ENCODE peak calls at places on chromosomes 3 and 15, in five cellular contexts. W is HepG2, M is H9, E is IMR-90, R is fibroblast of lung. B is an unnamed sample.

GRCh38 chr3:132394334-132394733 is 23.0 kb upstream of the DNAJC13 start:
- DNase-seq in R (peak; percentile 63), M (no peak), E (no peak), W (no peak), B (no peak)

GRCh38 chr15:78396976-78397375 is 41.0 kb upstream of the IREB2 start:
- DNase-seq in E (peak; percentile 10), M (peak; percentile 64), R (no peak), W (peak; percentile 70), B (no peak)

GRCh38 chr15:90838066-90838465 is 30.3 kb upstream of the FURIN start:
- DNase-seq in W (no peak), E (no peak), M (no peak), R (no peak), B (peak; percentile 13)

GRCh38 chr15:40844543-40844981 is 714 bp downstream of the SPINT1 start:
- DNase-seq in R (peak; percentile 16), W (no peak), E (no peak), M (no peak), B (peak; percentile 90)

GRCh38 chr3:31103623-31104180 is 209.2 kb upstream of the GADL1 start:
- DNase-seq in M (no peak), W (no peak), E (no peak), R (peak; percentile 44), B (no peak)

GRCh38 chr3:48543271-48543866 is 13.2 kb downstream of the PFKFB4 start:
- DNase-seq in R (no peak), W (no peak), E (no peak), M (peak; percentile 22), B (no peak)

GRCh38 chr15:26879770-26880169 is 12.9 kb downstream of the GABRA5 start:
- DNase-seq in R (no peak), W (no peak), E (no peak), M (no peak), B (no peak)

GRCh38 chr15:61227269-61228024 is 1.7 kb downstream of the RORA start:
- DNase-seq in M (peak; percentile 33), W (no peak), E (peak; percentile 50), R (peak; percentile 80), B (peak; percentile 96)

GRCh38 chr3:129934234-129935123 is 40.0 kb upstream of the TRH start:
- DNase-seq in R (no peak), W (peak; percentile 23), M (peak; percentile 44), E (peak; percentile 16), B (no peak)

GRCh38 chr3:126807795-126808194 is 103.8 kb downstream of the CHCHD6 start:
- DNase-seq in W (no peak), E (peak; percentile 40), M (no peak), R (peak; percentile 26), B (peak; percentile 81)

GRCh38 chr3:115989927-115990326 is 366.6 kb downstream of the GAP43 start:
- DNase-seq in E (peak; percentile 90), W (no peak), R (peak; percentile 94), M (no peak), B (peak; percentile 25)

GRCh38 chr3:157175678-157176077 is 15.7 kb upstream of the CCNL1 start:
- DNase-seq in M (no peak), R (peak; percentile 16), W (no peak), E (no peak), B (peak; percentile 79)

GRCh38 chr3:68974711-68975110 is 38.8 kb downstream of the EOGT start:
- DNase-seq in W (no peak), R (no peak), M (no peak), E (no peak), B (no peak)

GRCh38 chr3:43289401-43289800 is 3.1 kb downstream of the SNRK start:
- DNase-seq in M (no peak), R (no peak), W (no peak), E (no peak), B (no peak)

GRCh38 chr3:156761007-156761406 is 65.1 kb upstream of the LEKR1 start:
- DNase-seq in W (no peak), R (no peak), M (no peak), E (no peak), B (no peak)

GRCh38 chr15:58469432-58470353 is 37.9 kb downstream of the LIPC start:
- DNase-seq in W (peak; percentile 90), M (peak; percentile 47), R (peak; percentile 99), E (peak; percentile 97), B (no peak)

GRCh38 chr15:31230630-31231485 is 95.8 kb upstream of the KLF13 start:
- DNase-seq in M (no peak), E (no peak), W (no peak), R (no peak), B (no peak)

GRCh38 chr15:60673918-60674558 is 195.1 kb upstream of the ICE2 start:
- DNase-seq in R (peak; percentile 96), M (no peak), W (peak; percentile 13), E (peak; percentile 96), B (peak; percentile 32)

GRCh38 chr3:72058493-72059081 is 273.6 kb upstream of the PROK2 start:
- DNase-seq in M (no peak), W (no peak), R (no peak), E (no peak), B (no peak)

GRCh38 chr3:14451844-14452533 is 49.6 kb downstream of the SLC6A6 start:
- DNase-seq in R (peak; percentile 89), M (no peak), W (peak; percentile 76), E (peak; percentile 98), B (peak; percentile 96)

GRCh38 chr3:144771401-144771870 is 799.8 kb downstream of the DIPK2A start:
- DNase-seq in E (no peak), R (no peak), W (no peak), M (no peak), B (no peak)

GRCh38 chr15:96353931-96354730 is 23.6 kb downstream of the NR2F2 start:
- DNase-seq in R (peak; percentile 67), E (peak; percentile 60), W (no peak), M (peak; percentile 74), B (peak; percentile 98)

GRCh38 chr3:66237551-66237950 is 16.8 kb downstream of the SLC25A26 start:
- DNase-seq in W (no peak), R (no peak), M (no peak), E (no peak), B (no peak)

GRCh38 chr3:141782386-141782932 is 19.3 kb downstream of the GRK7 start:
- DNase-seq in M (no peak), W (no peak), E (no peak), R (no peak), B (peak; percentile 56)

GRCh38 chr3:69391554-69391953 is 5.7 kb upstream of the FRMD4B start:
- DNase-seq in R (no peak), M (no peak), E (no peak), W (peak; percentile 3), B (no peak)

GRCh38 chr3:23835807-23836206 is 30.1 kb downstream of the UBE2E1 start:
- DNase-seq in W (no peak), M (no peak), E (no peak), R (no peak), B (no peak)
- H4K20me1 ChIP-seq in W (peaks cover 19% of the 10 kb centered on the region), M (no peaks in the 10 kb centered on the region), E (peaks cover 52% of the 10 kb centered on the region), R (no peaks in the 10 kb centered on the region), B (peaks cover 9% of the 10 kb centered on the region)

GRCh38 chr15:36903195-36903594 is 197.2 kb downstream of the MEIS2 start:
- DNase-seq in E (no peak), W (no peak), M (no peak), R (no peak), B (no peak)
- H4K20me1 ChIP-seq in E (no peaks in the 10 kb centered on the region), W (no peaks in the 10 kb centered on the region), M (no peaks in the 10 kb centered on the region), R (no peaks in the 10 kb centered on the region), B (no peaks in the 10 kb centered on the region)

GRCh38 chr3:38469852-38470251 is 16.2 kb downstream of the ACVR2B start:
- DNase-seq in R (no peak), M (no peak), W (no peak), E (no peak), B (no peak)

GRCh38 chr3:38472342-38472741 is 18.7 kb downstream of the ACVR2B start:
- DNase-seq in R (no peak), E (no peak), M (no peak), W (no peak), B (no peak)

GRCh38 chr3:38473229-38473628 is 19.5 kb downstream of the ACVR2B start:
- DNase-seq in E (no peak), W (no peak), M (no peak), R (no peak), B (no peak)

GRCh38 chr3:38468811-38469210 is 15.1 kb downstream of the ACVR2B start:
- DNase-seq in R (no peak), W (no peak), E (no peak), M (no peak), B (no peak)

DNA sequence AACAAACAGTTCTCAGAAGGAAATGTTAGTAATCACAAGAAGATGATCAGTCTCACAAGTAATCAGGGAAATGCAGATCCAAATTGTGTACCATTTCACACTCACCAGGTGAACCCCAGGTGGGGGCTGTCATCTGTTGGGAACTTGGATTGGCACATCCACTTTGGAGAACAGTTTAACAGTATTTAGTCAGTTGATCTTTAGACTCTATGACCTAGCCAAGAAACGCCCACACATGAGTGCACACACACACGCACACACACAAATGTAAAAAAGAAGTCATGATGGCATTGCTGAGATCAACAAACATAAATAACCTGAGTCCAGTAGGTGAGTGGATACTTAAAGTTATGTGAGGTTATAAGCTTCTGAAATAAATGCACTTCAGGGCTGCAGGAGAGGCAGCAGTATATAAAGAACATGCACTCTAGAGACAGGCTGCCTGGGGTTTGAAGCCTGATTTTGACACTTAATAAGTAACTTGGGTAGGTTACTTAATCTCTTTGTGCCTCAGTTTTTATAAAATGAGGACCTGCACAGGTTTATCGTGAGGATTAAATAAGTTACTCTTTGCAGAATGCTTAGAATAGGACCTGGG is 17.7 kb downstream of the ACVR2B start:
- DNase-seq in R (peak; percentile 7), W (peak; percentile 58), M (no peak), E (no peak), B (no peak)
- H4K20me1 ChIP-seq in R (no peaks in the 10 kb centered on the region), W (peaks cover 42% of the 10 kb centered on the region), M (peaks cover 2% of the 10 kb centered on the region), E (peaks cover 13% of the 10 kb centered on the region), B (peaks cover 12% of the 10 kb centered on the region)

DNA sequence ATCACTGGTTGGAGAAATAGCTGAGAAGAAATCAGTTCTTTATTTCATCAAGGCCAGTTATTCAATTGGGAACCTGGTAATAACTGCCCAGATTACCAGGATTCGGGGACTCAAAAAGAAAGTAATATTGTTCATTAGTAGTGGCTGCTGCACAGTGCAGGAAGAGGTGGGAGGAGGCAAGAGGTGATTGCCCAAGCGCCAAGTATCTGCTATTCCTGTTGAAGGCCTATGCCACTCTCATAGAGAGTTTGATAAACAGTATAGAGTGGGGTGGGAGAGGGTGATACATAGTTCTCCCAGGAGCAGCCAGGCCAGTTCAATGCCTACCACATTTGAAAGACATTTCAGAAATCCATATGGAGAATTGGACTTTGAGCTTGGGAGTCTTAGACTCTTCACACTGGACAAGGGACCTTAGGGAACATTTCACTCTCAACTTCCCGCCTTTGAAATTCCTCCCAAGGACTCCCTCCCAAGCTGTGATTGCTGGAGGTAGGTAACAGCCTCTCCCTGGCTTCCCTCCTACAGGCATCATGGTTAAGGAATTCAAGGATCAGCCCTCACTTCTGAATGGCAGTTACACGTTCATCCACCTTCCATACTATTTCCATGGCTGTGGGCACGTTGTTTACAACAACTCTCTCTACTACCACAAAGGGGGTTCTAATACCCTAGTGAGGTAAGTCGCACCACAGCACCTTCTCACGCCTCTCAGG is 59.8 kb downstream of the GLDN start:
- DNase-seq in E (no peak), W (no peak), R (no peak), M (peak; percentile 10), B (no peak)
- H4K20me1 ChIP-seq in E (no peaks in the 10 kb centered on the region), W (no peaks in the 10 kb centered on the region), R (no peaks in the 10 kb centered on the region), M (no peaks in the 10 kb centered on the region), B (no peaks in the 10 kb centered on the region)

B was measured in osteoblast.